ENCODE peak calls at places on chromosome 1, in six cellular contexts. I, E, J, C, K and W are unnamed samples.

GRCh38 chr1:160704250-160704649 is 7.4 kb downstream of the CD48 start:
- DNase-seq in K (no peak), J (no peak), E (no peak), I (no peak), C (no peak), W (no peak)

GRCh38 chr1:119298687-119299086 is 69.9 kb upstream of the HAO2 start:
- DNase-seq in I (no peak), J (peak; percentile 81), E (no peak), C (peak; percentile 66), K (no peak), W (no peak)

GRCh38 chr1:110005971-110006370 is 21.4 kb downstream of the AHCYL1 start:
- DNase-seq in K (no peak), E (no peak), I (no peak), C (peak; percentile 38), J (peak; percentile 44), W (no peak)

GRCh38 chr1:37478890-37479254 is 4.5 kb downstream of the ZC3H12A start:
- DNase-seq in C (peak; percentile 77), E (no peak), J (peak; percentile 54), K (no peak), I (no peak), W (no peak)

GRCh38 chr1:32742132-32742947 is 39.8 kb upstream of the SYNC start:
- DNase-seq in E (no peak), C (no peak), I (peak; percentile 70), J (no peak), K (peak; percentile 38), W (no peak)

GRCh38 chr1:201539561-201540404 is 856 bp downstream of the NAV1 start:
- DNase-seq in E (peak; percentile 82), K (peak; percentile 75), J (peak; percentile 77), I (peak; percentile 51), C (peak; percentile 64), W (peak; percentile 43)

GRCh38 chr1:155192346-155193274 is 15.1 kb downstream of the THBS3 start:
- DNase-seq in I (peak; percentile 71), E (peak; percentile 55), J (no peak), C (no peak), K (peak; percentile 18), W (no peak)

GRCh38 chr1:6185635-6186382 is 5.7 kb upstream of the CHD5 start:
- DNase-seq in I (peak; percentile 35), J (peak; percentile 32), K (no peak), C (peak; percentile 56), E (peak; percentile 34), W (peak; percentile 28)

GRCh38 chr1:32753532-32754281 is 51.1 kb upstream of the SYNC start:
- DNase-seq in I (peak; percentile 99), K (peak; percentile 72), C (peak; percentile 39), J (peak; percentile 62), E (peak; percentile 69), W (no peak)

GRCh38 chr1:3907031-3907534 is 7.0 kb upstream of the C1orf174 start:
- DNase-seq in I (peak; percentile 49), E (no peak), J (no peak), K (no peak), C (no peak), W (no peak)

GRCh38 chr1:180231506-180232420 is 1.7 kb downstream of the LHX4 start:
- DNase-seq in C (peak; percentile 62), I (peak; percentile 67), K (no peak), E (peak; percentile 49), J (peak; percentile 38), W (no peak)

GRCh38 chr1:155910621-155911121 is 478 bp downstream of the RIT1 start:
- DNase-seq in J (peak; percentile 50), K (no peak), I (peak; percentile 48), E (peak; percentile 35), C (peak; percentile 52), W (no peak)